ENCODE peak calls at places on chromosome X, in nine cellular contexts. M is MCF 10A, V is epithelial cell of esophagus, H is esophagus muscularis mucosa, C is upper lobe of right lung, U is NB4, Z is fibroblast of pulmonary artery, Q is AG09309, O is HCT116. P is an unnamed sample.

GRCh38 chrX:45806410-45807121 is 605.9 kb upstream of the DIPK2B start:
- DNase-seq in M (peak; percentile 24), Q (peak; percentile 78), H (no peak), O (no peak), U (peak; percentile 60), V (peak; percentile 46), C (no peak), Z (peak; percentile 80), P (no peak)

GRCh38 chrX:109840585-109840984 is 107.5 kb upstream of the ACSL4 start:
- DNase-seq in V (peak; percentile 88), H (no peak), C (no peak), Z (peak; percentile 97), U (peak; percentile 91), M (peak; percentile 93), O (peak; percentile 21), Q (peak; percentile 80), P (no peak)

GRCh38 chrX:63784346-63784901 is 590 bp downstream of the ARHGEF9 start:
- DNase-seq in Z (no peak), M (no peak), U (no peak), H (no peak), C (no peak), O (no peak), Q (no peak), V (no peak), P (no peak)

GRCh38 chrX:134623293-134624045 is 34.8 kb downstream of the PLAC1 start:
- DNase-seq in C (no peak), V (no peak), Z (peak; percentile 59), Q (no peak), H (no peak), O (no peak), U (no peak), M (no peak), P (no peak)

GRCh38 chrX:43958529-43958928 is 14.7 kb downstream of the NDP start:
- DNase-seq in Z (peak; percentile 89), Q (peak; percentile 58), O (peak; percentile 81), V (peak; percentile 79), U (peak; percentile 80), M (peak; percentile 90), C (no peak), H (no peak), P (peak; percentile 27)

GRCh38 chrX:107548775-107549174 is 79.5 kb upstream of the PRPS1 start:
- DNase-seq in C (no peak), Z (no peak), Q (no peak), O (no peak), H (no peak), U (no peak), V (no peak), M (no peak), P (no peak)

GRCh38 chrX:20218809-20219505 is 47.8 kb downstream of the RPS6KA3 start:
- DNase-seq in C (no peak), H (no peak), O (no peak), U (no peak), V (no peak), Z (peak; percentile 22), M (no peak), Q (no peak), P (peak; percentile 42)

GRCh38 chrX:46549914-46550313 is 4.7 kb upstream of the ZNF674 start:
- DNase-seq in U (no peak), M (no peak), H (no peak), O (no peak), Q (no peak), C (no peak), V (no peak), Z (no peak), P (no peak)

GRCh38 chrX:26873736-26874135 is 589.4 kb downstream of the PPP4R3C start:
- DNase-seq in V (no peak), C (no peak), Z (no peak), M (no peak), O (no peak), U (no peak), H (no peak), Q (no peak), P (no peak)

GRCh38 chrX:23478561-23478960 is 143.9 kb downstream of the PTCHD1 start:
- DNase-seq in Q (no peak), O (no peak), V (no peak), H (no peak), M (no peak), Z (no peak), C (no peak), U (no peak), P (no peak)

GRCh38 chrX:137043736-137044135 is 9.9 kb upstream of the GPR101 start:
- DNase-seq in Q (no peak), V (no peak), M (no peak), C (no peak), Z (no peak), H (no peak), U (no peak), O (no peak), P (no peak)

GRCh38 chrX:16138108-16138427 is 14.7 kb downstream of the GRPR start:
- DNase-seq in Z (peak; percentile 8), V (peak; percentile 5), Q (no peak), U (peak; percentile 28), M (peak; percentile 12), O (peak; percentile 12), H (no peak), C (no peak), P (no peak)

GRCh38 chrX:132120913-132121312 is 6.9 kb downstream of the FRMD7 start:
- DNase-seq in O (no peak), C (no peak), H (no peak), M (no peak), Z (no peak), U (no peak), V (no peak), Q (no peak), P (no peak)

GRCh38 chrX:149610511-149610910 is 15.4 kb upstream of the HSFX2 start:
- DNase-seq in M (no peak), H (no peak), U (no peak), C (no peak), Q (no peak), O (no peak), Z (no peak), V (no peak), P (no peak)

GRCh38 chrX:113675278-113675677 is 834.6 kb upstream of the AMOT start:
- DNase-seq in Z (no peak), U (no peak), C (no peak), V (peak; percentile 9), O (no peak), M (peak; percentile 49), Q (no peak), H (no peak), P (no peak)

GRCh38 chrX:101079223-101079622 is 544 bp downstream of the TMEM35A start:
- DNase-seq in H (no peak), C (no peak), Z (no peak), V (no peak), M (no peak), O (no peak), U (no peak), Q (no peak), P (no peak)

GRCh38 chrX:131058136-131058868 is at the start of gene ARHGAP36:
- DNase-seq in O (no peak), M (no peak), H (no peak), Q (no peak), U (no peak), C (no peak), V (no peak), Z (no peak), P (no peak)

GRCh38 chrX:14694631-14695030 is 165.3 kb downstream of the GLRA2 start:
- DNase-seq in M (no peak), C (no peak), O (no peak), U (no peak), V (no peak), Q (peak; percentile 24), Z (peak; percentile 2), H (no peak), P (no peak)

DNA sequence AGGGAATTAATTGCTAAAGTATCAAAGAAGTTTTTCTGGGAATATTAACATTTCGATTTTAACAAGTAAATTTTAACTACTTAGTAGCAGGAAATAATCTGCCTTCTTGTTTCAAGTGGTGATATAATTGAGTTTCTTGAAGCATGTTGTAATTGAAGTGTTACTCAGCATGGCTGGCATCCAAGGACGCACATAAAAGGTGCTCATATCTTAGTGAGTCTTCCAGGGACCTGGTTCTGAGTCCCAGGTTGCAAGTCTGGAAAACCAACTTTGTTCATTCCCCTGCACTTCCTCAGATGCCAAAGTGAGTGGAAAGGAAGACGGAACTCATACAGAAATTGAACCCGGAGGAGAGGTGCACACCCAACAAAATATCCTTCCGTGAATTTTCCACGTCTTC is 399.6 kb downstream of the NLGN4X start:
- DNase-seq in U (no peak), Q (no peak), Z (no peak), H (no peak), C (no peak), V (peak; percentile 30), O (no peak), M (no peak), P (no peak)
- TF ChIP-seq CTCF in U (no peak), Q (no peak), Z (no peak), H (no peak), C (no peak), V (no peak), O (no peak), M (no peak), P (no peak)

GRCh38 chrX:68506649-68507048 is 7.8 kb downstream of the YIPF6 start:
- DNase-seq in H (no peak), Z (no peak), O (no peak), U (no peak), V (no peak), Q (no peak), M (no peak), C (no peak), P (no peak)

GRCh38 chrX:68503830-68504229 is 5.0 kb downstream of the YIPF6 start:
- DNase-seq in V (peak; percentile 44), U (no peak), C (no peak), H (no peak), Z (no peak), Q (no peak), O (no peak), M (peak; percentile 53), P (no peak)

GRCh38 chrX:68508799-68509198 is 9.9 kb downstream of the YIPF6 start:
- DNase-seq in M (no peak), U (no peak), O (no peak), H (no peak), Q (no peak), C (no peak), V (peak; percentile 19), Z (peak; percentile 40), P (no peak)

GRCh38 chrX:68500105-68500504 is 1.3 kb downstream of the YIPF6 start:
- DNase-seq in U (no peak), Q (no peak), O (no peak), V (no peak), H (no peak), Z (no peak), M (no peak), C (no peak), P (no peak)

GRCh38 chrX:68504237-68504636 is 5.4 kb downstream of the YIPF6 start:
- DNase-seq in V (peak; percentile 73), O (no peak), Q (no peak), Z (peak; percentile 66), U (peak; percentile 19), M (peak; percentile 70), H (no peak), C (no peak), P (no peak)
- TF ChIP-seq CTCF in V (no peak), O (no peak), Q (no peak), Z (no peak), U (no peak), M (no peak), H (no peak), C (no peak), P (no peak)

GRCh38 chrX:97446298-97446882 is 562.7 kb downstream of the RPA4 start:
- DNase-seq in Z (peak; percentile 22), U (peak; percentile 0), O (no peak), C (no peak), M (peak; percentile 6), V (peak; percentile 2), H (no peak), Q (no peak), P (no peak)
- TF ChIP-seq CTCF in Z (no peak), U (no peak), O (no peak), C (no peak), M (peak; percentile 13), V (peak; percentile 7), H (no peak), Q (no peak), P (peak; percentile 50)

GRCh38 chrX:153689654-153690465 is 2.1 kb downstream of the SLC6A8 start:
- DNase-seq in O (no peak), Q (no peak), H (no peak), Z (no peak), U (no peak), M (peak; percentile 57), C (no peak), V (peak; percentile 55), P (peak; percentile 41)
- TF ChIP-seq CTCF in O (peak; percentile 27), Q (no peak), H (no peak), Z (no peak), U (no peak), M (no peak), C (no peak), V (peak; percentile 21), P (no peak)

P was measured in endothelial cell.